ENCODE peak calls at places on chromosomes 4 and X, in five cellular contexts. D is mesothelial cell of epicardium, T is mucosa of descending colon, A is osteocyte, H is WTC11. L is an unnamed sample.

GRCh38 chr4:151436093-151436518 is 27.1 kb downstream of the FHIP1A start:
- DNase-seq in D (no peak), T (no peak), A (no peak), H (no peak), L (no peak)

GRCh38 chrX:121260568-121261240 is 213.3 kb downstream of the GLUD2 start:
- DNase-seq in D (no peak), T (no peak), A (no peak), H (no peak), L (no peak)

GRCh38 chr4:81466841-81467671 is 4.7 kb downstream of the RASGEF1B start:
- DNase-seq in D (peak), T (no peak), A (no peak), H (peak), L (no peak)

GRCh38 chr4:17236686-17237085 is 275.2 kb downstream of the QDPR start:
- DNase-seq in D (no peak), T (no peak), A (no peak), H (no peak), L (no peak)

GRCh38 chrX:140342410-140342809 is 162.5 kb downstream of the SOX3 start:
- DNase-seq in D (no peak), T (no peak), A (no peak), H (no peak), L (no peak)

GRCh38 chrX:71671043-71671829 is 3.9 kb downstream of the LOC101059915 start:
- DNase-seq in D (no peak), T (no peak), A (no peak), H (no peak), L (no peak)

GRCh38 chr4:148016063-148016637 is 284.3 kb downstream of the ARHGAP10 start:
- DNase-seq in D (no peak), T (no peak), A (no peak), H (no peak), L (no peak)

GRCh38 chrX:65596270-65596669 is 61.7 kb upstream of the LAS1L start:
- DNase-seq in D (no peak), T (no peak), A (no peak), H (no peak), L (peak)

GRCh38 chr4:8911311-8912088 is 39.9 kb upstream of the HMX1 start:
- DNase-seq in D (peak), T (no peak), A (peak), H (no peak), L (peak)

GRCh38 chrX:40578039-40578438 is 2.7 kb upstream of the ATP6AP2 start:
- DNase-seq in D (no peak), T (no peak), A (no peak), H (no peak), L (no peak)

GRCh38 chr4:11805837-11806236 is 377.1 kb upstream of the HS3ST1 start:
- DNase-seq in D (no peak), T (no peak), A (no peak), H (no peak), L (no peak)

GRCh38 chrX:17809273-17809672 is 51.8 kb downstream of the RAI2 start:
- DNase-seq in D (no peak), T (no peak), A (no peak), H (no peak), L (no peak)

GRCh38 chr4:38764292-38764691 is 18.5 kb downstream of the TLR10 start:
- DNase-seq in D (no peak), T (no peak), A (no peak), H (no peak), L (no peak)

GRCh38 chr4:99861120-99861905 is 32.9 kb downstream of the LAMTOR3 start:
- DNase-seq in D (no peak), T (no peak), A (no peak), H (no peak), L (no peak)

GRCh38 chr4:4860381-4860802 is 927 bp downstream of the MSX1 start:
- DNase-seq in D (no peak), T (no peak), A (no peak), H (no peak), L (no peak)

GRCh38 chrX:100410083-100410590 is at the start of gene PCDH19:
- DNase-seq in D (peak), T (peak), A (no peak), H (peak), L (no peak)

GRCh38 chr4:181966084-181966483 is 277.1 kb upstream of the TENM3 start:
- DNase-seq in D (no peak), T (no peak), A (no peak), H (no peak), L (no peak)

GRCh38 chrX:96615448-96615847 is 69.2 kb upstream of the DIAPH2 start:
- DNase-seq in D (no peak), T (no peak), A (no peak), H (no peak), L (no peak)

GRCh38 chr4:129526812-129527211 is 430.9 kb downstream of the C4orf33 start:
- DNase-seq in D (no peak), T (no peak), A (no peak), H (no peak), L (no peak)

GRCh38 chrX:135308345-135308855 is 880 bp upstream of the ETDC start:
- DNase-seq in D (no peak), T (no peak), A (no peak), H (no peak), L (no peak)

GRCh38 chr4:89657931-89658700 is 178.8 kb downstream of the SNCA start:
- DNase-seq in D (no peak), T (no peak), A (no peak), H (no peak), L (no peak)

GRCh38 chr4:40661803-40662202 is 32.1 kb upstream of the RBM47 start:
- DNase-seq in D (no peak), T (no peak), A (no peak), H (no peak), L (no peak)

GRCh38 chr4:170007113-170007512 is 19.1 kb downstream of the MFAP3L start:
- DNase-seq in D (no peak), T (no peak), A (no peak), H (no peak), L (no peak)

GRCh38 chrX:122567911-122568310 is 616.2 kb upstream of the GRIA3 start:
- DNase-seq in D (no peak), T (no peak), A (no peak), H (no peak), L (no peak)

GRCh38 chrX:99750721-99751120 is 659.4 kb downstream of the PCDH19 start:
- DNase-seq in D (no peak), T (no peak), A (no peak), H (no peak), L (no peak)

GRCh38 chr4:93832097-93832496 is 3.5 kb downstream of the ATOH1 start:
- DNase-seq in D (no peak), T (peak), A (no peak), H (peak), L (no peak)

GRCh38 chr4:179447308-179447707 is 2005.1 kb upstream of the AGA start:
- DNase-seq in D (no peak), T (no peak), A (no peak), H (no peak), L (no peak)

GRCh38 chr4:92520563-92520962 is 216.8 kb downstream of the GRID2 start:
- DNase-seq in D (no peak), T (no peak), A (no peak), H (peak), L (no peak)

GRCh38 chr4:157048248-157048647 is 27.7 kb upstream of the GLRB start:
- DNase-seq in D (no peak), T (no peak), A (no peak), H (no peak), L (no peak)

GRCh38 chr4:157040380-157040779 is 35.6 kb upstream of the GLRB start:
- DNase-seq in D (no peak), T (no peak), A (no peak), H (no peak), L (no peak)

GRCh38 chr4:157043131-157043530 is 32.8 kb upstream of the GLRB start:
- DNase-seq in D (no peak), T (no peak), A (no peak), H (no peak), L (no peak)

GRCh38 chr4:157050561-157050960 is 25.4 kb upstream of the GLRB start:
- DNase-seq in D (no peak), T (no peak), A (no peak), H (no peak), L (no peak)

GRCh38 chr4:157045507-157046127 is 30.3 kb upstream of the GLRB start:
- DNase-seq in D (no peak), T (no peak), A (no peak), H (no peak), L (no peak)
- TF ChIP-seq CTCF in D (peak), T (peak), A (peak), H (peak), L (no peak)

GRCh38 chrX:15056044-15056443 is 182.8 kb downstream of the MOSPD2 start:
- DNase-seq in D (no peak), T (no peak), A (no peak), H (no peak), L (no peak)

GRCh38 chrX:15055146-15055930 is 182.1 kb downstream of the MOSPD2 start:
- DNase-seq in D (no peak), T (no peak), A (no peak), H (no peak), L (no peak)

DNA sequence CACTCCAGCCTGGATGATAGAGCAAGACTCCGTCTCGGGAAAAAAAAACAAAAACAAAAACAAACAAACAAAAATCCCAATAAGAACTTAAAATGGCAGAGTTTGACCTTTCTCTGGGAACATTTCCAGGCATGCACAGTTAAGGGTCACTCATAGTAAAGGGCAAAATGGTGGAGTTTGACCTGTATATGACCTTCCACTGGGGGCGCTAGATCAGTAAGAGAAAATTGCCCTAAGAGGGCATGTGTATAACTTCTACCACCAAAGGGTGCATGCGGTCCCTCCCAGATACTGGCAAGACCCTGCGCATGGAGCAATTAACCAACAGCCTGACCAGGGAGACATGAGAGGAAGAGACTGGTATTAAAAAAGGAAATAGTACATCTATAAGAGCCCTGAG is 177.2 kb downstream of the MOSPD2 start:
- DNase-seq in D (no peak), T (no peak), A (no peak), H (no peak), L (no peak)
- TF ChIP-seq CTCF in D (peak), T (no peak), A (no peak), H (peak), L (no peak)

DNA sequence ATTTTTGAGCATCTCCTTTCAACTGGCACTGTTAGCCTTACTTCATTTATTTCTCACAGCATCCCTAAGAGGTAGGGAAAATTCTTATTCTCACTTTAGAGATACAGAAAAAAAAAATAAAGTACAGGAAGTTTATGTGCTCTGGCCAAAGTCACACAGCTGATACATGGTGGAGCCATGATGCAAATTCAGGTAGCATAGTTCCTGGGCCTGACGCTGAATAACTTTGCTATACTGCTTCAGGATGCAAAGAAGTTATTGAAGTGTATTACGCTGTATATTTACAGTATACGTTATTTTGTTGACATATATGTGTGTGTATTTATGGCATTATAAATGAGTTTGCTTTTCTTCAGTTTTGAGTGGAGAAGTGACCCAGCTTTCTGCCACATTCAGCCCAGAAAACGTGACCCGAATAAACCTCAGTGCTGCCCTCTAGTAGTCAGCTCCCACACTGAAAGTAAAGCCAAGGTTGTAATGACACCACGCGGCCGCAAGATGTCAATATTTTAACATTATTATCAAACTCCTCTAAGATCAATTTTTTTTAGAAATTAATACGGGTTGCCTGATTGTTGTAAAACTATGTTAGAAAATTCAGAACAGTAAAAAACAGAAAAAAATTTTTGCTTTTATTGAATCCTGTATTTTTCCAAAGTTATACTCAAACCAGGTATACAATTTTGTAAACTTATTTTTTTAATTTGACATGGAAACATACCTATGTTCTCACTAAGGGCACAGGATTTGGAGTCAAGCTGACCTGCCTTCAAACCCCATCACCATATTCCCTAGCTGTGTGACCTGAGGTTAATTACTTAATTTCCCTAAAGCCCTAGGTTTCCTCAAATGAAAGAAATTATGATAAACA is 3.8 kb upstream of the GUCY2F start:
- DNase-seq in D (peak), T (peak), A (peak), H (peak), L (peak)
- TF ChIP-seq CTCF in D (peak), T (peak), A (peak), H (peak), L (peak)

GRCh38 chr4:14125375-14126129 is 498.0 kb upstream of the BOD1L1 start:
- DNase-seq in D (no peak), T (no peak), A (no peak), H (no peak), L (no peak)

DNA sequence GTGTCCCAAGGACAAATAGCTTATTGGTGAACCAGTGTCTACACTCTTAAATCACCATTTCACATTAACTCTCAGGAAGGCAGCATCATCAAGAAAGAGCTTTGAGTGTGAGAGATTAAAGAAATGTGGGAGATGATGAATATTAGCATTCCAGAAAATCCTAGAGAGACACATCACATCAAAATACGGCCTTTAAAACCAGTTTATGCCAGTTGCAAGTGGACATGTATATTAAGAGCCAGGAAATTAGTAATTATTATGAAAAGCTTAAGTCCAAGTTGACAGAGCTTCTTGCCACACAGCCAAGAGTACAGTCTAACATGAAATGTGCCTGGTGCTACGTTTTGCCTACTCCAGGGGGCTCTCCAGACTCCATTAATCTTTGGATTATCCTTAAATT is 503.0 kb upstream of the BOD1L1 start:
- DNase-seq in D (no peak), T (no peak), A (no peak), H (no peak), L (no peak)
- TF ChIP-seq CTCF in D (no peak), T (no peak), A (no peak), H (no peak), L (no peak)

GRCh38 chrX:154136627-154137161 is 7.3 kb upstream of the OPN1LW start:
- DNase-seq in D (peak), T (peak), A (peak), H (peak), L (peak)
- TF ChIP-seq CTCF in D (peak), T (peak), A (peak), H (peak), L (peak)

DNA sequence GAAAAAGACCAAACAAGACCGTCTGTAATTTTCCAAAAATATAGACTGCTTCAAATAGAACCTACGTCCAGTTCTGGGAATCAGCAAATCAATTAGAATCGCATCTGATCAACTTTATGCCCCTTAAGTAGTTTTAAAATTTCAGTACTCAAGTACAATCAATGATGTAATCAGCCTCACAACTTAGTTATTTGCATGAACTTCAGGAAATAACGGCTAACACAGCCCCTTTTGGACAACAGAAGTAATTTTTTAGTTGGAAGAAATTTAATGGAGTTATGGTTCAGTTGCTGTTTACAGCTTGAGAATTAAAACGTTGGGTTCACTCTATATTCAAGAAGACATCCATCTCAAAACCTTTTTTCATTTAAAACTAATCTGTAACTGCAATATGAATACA is 1.1 kb downstream of the TAPT1 start:
- DNase-seq in D (no peak), T (no peak), A (no peak), H (no peak), L (no peak)
- TF ChIP-seq CTCF in D (no peak), T (no peak), A (no peak), H (no peak), L (no peak)

L was measured in natural killer cell.